ENCODE peak calls at places on chromosomes 11 and 22, in four cellular contexts. T, D, O and G are unnamed samples.

GRCh38 chr11:115745041-115745440 is 240.8 kb upstream of the CADM1 start:
- DNase-seq in D (no peak), O (no peak), T (no peak), G (no peak)

GRCh38 chr11:31412946-31413345 is 43.3 kb downstream of the DNAJC24 start:
- DNase-seq in O (no peak), D (no peak), T (no peak), G (no peak)

GRCh38 chr22:47376901-47377520 is 614.6 kb downstream of the TBC1D22A start:
- DNase-seq in O (no peak), T (no peak), D (no peak), G (no peak)

GRCh38 chr11:32079511-32079910 is 11.4 kb upstream of the RCN1 start:
- DNase-seq in T (no peak), D (no peak), O (no peak), G (no peak)

GRCh38 chr11:20671856-20672546 is 2.6 kb downstream of the NELL1 start:
- DNase-seq in T (peak), D (no peak), O (no peak), G (peak)

GRCh38 chr11:94131363-94132115 is 2.9 kb downstream of the PANX1 start:
- DNase-seq in O (no peak), D (no peak), T (no peak), G (peak)

GRCh38 chr22:24107668-24108067 is 73.6 kb upstream of the SUSD2 start:
- DNase-seq in D (no peak), T (no peak), O (no peak), G (no peak)

GRCh38 chr22:50608996-50609395 is 8.4 kb downstream of the MAPK8IP2 start:
- DNase-seq in D (no peak), O (no peak), T (no peak), G (no peak)

GRCh38 chr11:99422581-99423434 is 402.1 kb downstream of the CNTN5 start:
- DNase-seq in D (no peak), O (no peak), T (no peak), G (no peak)

GRCh38 chr11:110023711-110024110 is 69.5 kb upstream of the ZC3H12C start:
- DNase-seq in O (no peak), T (no peak), D (no peak), G (no peak)

GRCh38 chr11:111974451-111974850 is 37.3 kb downstream of the DIXDC1 start:
- DNase-seq in O (no peak), T (no peak), D (no peak), G (no peak)
- H3K27ac ChIP-seq in O (no peak), T (no peak), D (no peak), G (no peak)

DNA sequence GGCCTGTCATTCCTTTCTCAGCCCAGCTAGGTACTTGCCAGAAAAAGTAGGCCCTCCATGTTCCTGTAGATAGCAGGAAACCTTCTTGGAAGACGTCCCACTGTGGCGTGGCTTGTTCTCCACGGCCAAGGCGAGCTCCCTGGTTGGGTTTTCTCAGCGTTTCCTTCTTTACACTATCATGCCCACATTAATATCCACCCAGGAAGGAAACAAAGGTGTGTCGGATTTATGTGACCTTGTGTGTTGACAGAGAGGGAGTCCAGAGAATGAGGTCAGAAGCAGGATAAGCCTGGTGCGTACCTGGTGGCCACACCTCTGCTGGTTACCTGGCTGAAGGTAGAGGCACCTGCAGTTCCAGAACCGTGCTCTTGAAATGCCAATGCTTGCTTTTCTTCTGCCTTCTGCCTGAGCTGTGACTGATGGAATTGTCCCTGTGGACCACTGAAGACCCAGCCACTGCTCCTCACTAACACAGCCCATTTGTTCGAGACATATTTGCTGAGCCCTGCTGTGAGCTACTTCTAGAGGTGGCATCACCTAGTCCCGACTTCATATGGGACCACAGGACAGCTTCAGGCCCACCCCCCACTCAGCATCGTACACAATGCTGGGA is 7.9 kb downstream of the ASPHD2 start:
- DNase-seq in O (no peak), T (no peak), D (no peak), G (no peak)
- TF ChIP-seq FOXM1 in O (no peak), T (no peak), D (no peak), G (no peak)

GRCh38 chr11:117205211-117205818 is 6.1 kb downstream of the TAGLN start:
- DNase-seq in D (no peak), T (no peak), O (no peak), G (no peak)
- H3K4me3 ChIP-seq in D (no peak), T (no peak), O (no peak), G (no peak)

DNA sequence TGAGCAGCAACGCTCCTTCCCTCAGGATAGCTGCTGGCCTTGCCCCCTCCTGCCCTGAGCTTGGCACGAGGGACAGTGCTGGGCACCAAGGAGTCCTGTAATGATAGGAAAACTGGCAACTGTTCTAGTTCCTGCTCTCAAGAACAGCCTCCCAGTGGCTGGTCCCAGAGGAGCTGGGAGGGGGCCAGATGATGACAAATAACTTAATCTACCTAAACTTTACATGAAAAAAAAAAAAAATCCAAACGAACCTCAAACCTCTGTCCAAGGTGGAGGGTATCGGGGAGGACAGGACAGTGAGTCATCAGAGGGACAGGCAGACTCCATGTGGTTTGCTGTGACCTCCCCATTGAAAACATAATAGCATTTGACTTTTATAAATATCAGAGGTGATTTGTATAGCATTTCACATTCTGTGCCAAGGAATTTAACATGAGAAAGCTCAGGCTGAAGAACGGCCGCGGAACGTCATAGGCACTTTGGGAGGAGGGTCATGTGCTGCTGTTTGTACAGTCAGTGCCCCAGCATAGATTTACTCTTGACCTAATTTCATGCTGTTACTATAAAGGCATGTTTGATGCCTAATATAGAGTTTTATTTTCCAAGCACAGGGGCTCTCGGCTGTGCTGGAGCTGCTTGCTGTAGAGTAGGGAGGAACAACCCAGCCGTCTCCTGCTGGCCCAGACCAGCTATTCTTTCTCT is 98.2 kb upstream of the NNMT start:
- DNase-seq in D (no peak), T (no peak), O (no peak), G (no peak)
- H3K27ac ChIP-seq in D (no peak), T (no peak), O (no peak), G (no peak)

GRCh38 chr22:36568846-36569245 is 39.9 kb upstream of the EIF3D start:
- DNase-seq in D (no peak), O (no peak), T (no peak), G (no peak)
- TF ChIP-seq FOXM1 in D (no peak), O (no peak), T (no peak), G (no peak)

DNA sequence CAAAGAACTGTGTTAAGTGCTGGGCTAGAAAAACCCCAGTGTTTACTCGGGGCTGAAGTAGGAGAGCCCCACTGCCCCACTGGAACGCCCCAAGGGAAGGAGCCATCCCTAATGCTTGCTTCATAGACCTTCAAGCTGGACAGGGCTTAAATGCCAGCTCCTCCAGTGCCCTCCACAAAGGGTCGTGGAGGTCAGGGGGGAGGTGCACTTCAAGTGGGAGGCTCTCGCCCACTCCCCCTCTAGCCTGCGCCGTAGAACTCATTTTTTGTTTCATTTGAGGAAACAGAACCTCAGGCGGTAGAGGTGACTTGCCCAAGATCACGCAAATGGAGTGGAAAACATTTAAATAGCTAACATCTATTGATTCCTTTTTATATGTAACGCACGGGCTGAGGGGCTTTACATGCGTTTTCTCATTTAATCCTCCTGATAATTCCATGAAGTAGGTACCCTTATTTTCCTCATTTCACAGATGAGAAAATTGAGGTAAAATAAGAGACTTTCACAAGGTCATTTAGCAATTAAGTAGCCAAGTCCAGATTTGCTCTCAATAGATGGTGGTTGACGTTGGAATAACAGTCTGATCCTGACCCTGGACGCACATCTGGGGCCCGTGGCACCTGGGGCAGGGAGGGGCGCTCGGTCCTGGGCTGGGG is 525 bp upstream of the ZDHHC13 start:
- DNase-seq in O (no peak), D (peak), T (no peak), G (no peak)
- H3K4me3 ChIP-seq in O (peak), D (peak), T (peak), G (peak)

GRCh38 chr11:118194835-118195627 is 18.6 kb upstream of the SCN2B start:
- DNase-seq in O (no peak), T (peak), D (no peak), G (no peak)
- H3K27ac ChIP-seq in O (no peak), T (peak), D (no peak), G (no peak)

GRCh38 chr11:15968461-15969130 is 387.8 kb downstream of the SOX6 start:
- DNase-seq in D (no peak), T (no peak), O (no peak), G (no peak)
- TF ChIP-seq FOXM1 in D (no peak), T (no peak), O (no peak), G (no peak)

GRCh38 chr11:111531687-111532364 is 8.7 kb upstream of the LAYN start:
- DNase-seq in D (peak), O (no peak), T (no peak), G (no peak)
- H3K4me3 ChIP-seq in D (no peak), O (no peak), T (no peak), G (no peak)